ENCODE peak calls at places on chromosomes 2 and 18, in six cellular contexts. P is H1; T is BE2C; Z is fibroblast of lung; N is CD4-positive, alpha-beta T cell; H is WERI-Rb-1. K is an unnamed sample.

GRCh38 chr2:54909006-54909405 is 141.2 kb downstream of the RTN4 start:
- DNase-seq in P (no peak), T (no peak), H (no peak), N (no peak), Z (peak), K (no peak)

GRCh38 chr2:29238497-29238896 is 123.3 kb downstream of the CLIP4 start:
- DNase-seq in H (peak), T (peak), P (peak), N (no peak), Z (no peak), K (no peak)

GRCh38 chr2:1455466-1455865 is 42.2 kb downstream of the TPO start:
- DNase-seq in Z (no peak), H (peak), T (no peak), N (no peak), P (no peak), K (no peak)

GRCh38 chr2:240131296-240131695 is 4.8 kb downstream of the COPS9 start:
- DNase-seq in T (no peak), P (no peak), H (no peak), Z (no peak), N (no peak), K (no peak)

GRCh38 chr18:41096504-41096903 is 858.5 kb upstream of the PIK3C3 start:
- DNase-seq in P (no peak), Z (peak), N (no peak), T (peak), H (peak), K (no peak)

GRCh38 chr2:241198381-241199282 is 10.2 kb downstream of the ANO7 start:
- DNase-seq in P (no peak), Z (no peak), N (no peak), T (no peak), H (peak), K (peak)

GRCh38 chr2:153880926-153881325 is 9.2 kb downstream of the GALNT13 start:
- DNase-seq in H (no peak), Z (no peak), T (no peak), P (no peak), N (no peak), K (no peak)

GRCh38 chr2:96651793-96652192 is 9.2 kb downstream of the FER1L5 start:
- DNase-seq in T (no peak), Z (no peak), N (no peak), P (no peak), H (no peak), K (no peak)

GRCh38 chr18:9736942-9737813 is 29.1 kb downstream of the RAB31 start:
- DNase-seq in N (no peak), H (no peak), P (no peak), T (peak), Z (no peak), K (peak)

GRCh38 chr2:163407296-163407695 is 328.5 kb downstream of the FIGN start:
- DNase-seq in T (no peak), N (no peak), P (no peak), Z (peak), H (no peak), K (no peak)

GRCh38 chr2:99933894-99934650 is 208.3 kb downstream of the AFF3 start:
- DNase-seq in N (no peak), T (no peak), P (no peak), Z (no peak), H (no peak), K (no peak)

GRCh38 chr18:23587220-23587642 is 925 bp upstream of the NPC1 start:
- DNase-seq in H (no peak), N (no peak), Z (no peak), T (no peak), P (no peak), K (no peak)

GRCh38 chr2:186365406-186365805 is 120.7 kb upstream of the ZC3H15 start:
- DNase-seq in N (no peak), H (no peak), P (no peak), Z (no peak), T (no peak), K (no peak)

GRCh38 chr2:196066794-196067382 is 1.7 kb downstream of the DNAH7 start:
- DNase-seq in N (no peak), H (no peak), T (no peak), Z (peak), P (no peak), K (no peak)

GRCh38 chr2:139791330-139791729 is 1011.1 kb upstream of the NXPH2 start:
- DNase-seq in N (no peak), T (no peak), P (no peak), Z (no peak), H (no peak), K (no peak)

GRCh38 chr2:236706288-236706687 is 136.7 kb downstream of the ACKR3 start:
- DNase-seq in P (no peak), T (no peak), H (no peak), Z (no peak), N (no peak), K (no peak)

GRCh38 chr2:8682719-8683667 is 1.1 kb downstream of the ID2 start:
- DNase-seq in T (peak), Z (peak), N (peak), H (peak), P (no peak), K (peak)

GRCh38 chr2:31196622-31197021 is 20.7 kb downstream of the CAPN14 start:
- DNase-seq in H (no peak), P (peak), Z (no peak), N (no peak), T (no peak), K (no peak)

GRCh38 chr2:176089843-176090395 is 2.6 kb upstream of the HOXD13 start:
- DNase-seq in Z (no peak), P (peak), N (no peak), T (no peak), H (no peak), K (no peak)

GRCh38 chr2:51919395-51919794 is 887.5 kb upstream of the NRXN1 start:
- DNase-seq in N (no peak), P (no peak), T (no peak), H (no peak), Z (peak), K (no peak)

GRCh38 chr2:212930556-212930955 is 220.9 kb downstream of the IKZF2 start:
- DNase-seq in T (no peak), N (no peak), Z (no peak), P (no peak), H (no peak), K (no peak)

GRCh38 chr2:172011814-172012580 is 12.2 kb downstream of the METAP1D start:
- DNase-seq in T (no peak), Z (no peak), H (no peak), N (no peak), P (no peak), K (no peak)

GRCh38 chr18:48569915-48570264 is 31.1 kb downstream of the CTIF start:
- DNase-seq in T (no peak), Z (no peak), N (no peak), P (no peak), H (no peak), K (no peak)

GRCh38 chr2:149155181-149155580 is 116.7 kb downstream of the LYPD6B start:
- DNase-seq in N (no peak), P (no peak), H (no peak), Z (no peak), T (no peak), K (no peak)

GRCh38 chr2:72770879-72771461 is 54.9 kb downstream of the EXOC6B start:
- DNase-seq in N (no peak), P (no peak), Z (peak), H (peak), T (peak), K (peak)

GRCh38 chr2:8455236-8456148 is 226.4 kb upstream of the ID2 start:
- DNase-seq in P (no peak), T (no peak), Z (no peak), N (no peak), H (no peak), K (no peak)

GRCh38 chr2:88227446-88227845 is 57.3 kb downstream of the THNSL2 start:
- DNase-seq in H (no peak), Z (no peak), P (no peak), N (no peak), T (no peak), K (peak)

GRCh38 chr18:2330764-2331163 is 240.5 kb downstream of the METTL4 start:
- DNase-seq in H (no peak), Z (no peak), N (no peak), T (no peak), P (no peak), K (no peak)

GRCh38 chr2:109331081-109331480 is 202.1 kb downstream of the SH3RF3 start:
- DNase-seq in P (no peak), T (no peak), H (no peak), N (no peak), Z (peak), K (no peak)

GRCh38 chr2:109335586-109336266 is 206.7 kb downstream of the SH3RF3 start:
- DNase-seq in P (no peak), N (no peak), Z (peak), T (no peak), H (no peak), K (no peak)

GRCh38 chr2:109332880-109333279 is 203.9 kb downstream of the SH3RF3 start:
- DNase-seq in T (no peak), N (no peak), H (no peak), P (no peak), Z (no peak), K (no peak)

GRCh38 chr2:109331864-109332848 is 203.2 kb downstream of the SH3RF3 start:
- DNase-seq in P (no peak), H (no peak), Z (peak), N (no peak), T (peak), K (peak)

GRCh38 chr2:109333414-109334194 is 204.6 kb downstream of the SH3RF3 start:
- DNase-seq in Z (no peak), H (no peak), T (no peak), N (no peak), P (no peak), K (no peak)
- TF ChIP-seq CTCF in Z (peak), H (peak), T (no peak), N (no peak), P (no peak), K (no peak)

GRCh38 chr18:36412778-36413177 is 115.3 kb downstream of the FHOD3 start:
- DNase-seq in P (no peak), N (no peak), Z (no peak), H (peak), T (peak), K (no peak)
- TF ChIP-seq CTCF in P (peak), N (no peak), Z (peak), H (peak), T (peak), K (peak)

DNA sequence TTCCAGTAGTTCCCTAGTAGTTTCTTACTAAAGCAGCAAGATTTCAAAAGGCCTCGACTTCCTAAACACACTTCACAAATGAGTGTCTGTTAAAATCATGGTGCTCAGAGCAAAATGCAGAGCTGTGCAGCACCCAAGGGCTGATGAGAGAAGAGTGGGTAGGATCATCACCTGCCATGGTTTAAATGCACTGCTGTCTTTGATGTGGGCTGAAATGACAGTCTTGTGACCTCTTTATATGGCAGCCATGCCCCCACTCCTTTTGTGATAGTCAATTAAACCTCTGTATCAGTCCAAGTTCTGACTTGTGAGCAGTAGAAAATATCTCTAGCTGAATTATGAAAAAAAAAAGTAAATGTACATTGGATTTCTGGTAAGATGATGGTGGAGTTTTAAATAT is 107.1 kb downstream of the TFCP2L1 start:
- DNase-seq in N (no peak), Z (no peak), P (no peak), H (no peak), T (no peak), K (no peak)
- TF ChIP-seq CTCF in N (no peak), Z (no peak), P (no peak), H (no peak), T (no peak), K (no peak)

GRCh38 chr2:177671662-177672061 is 279.1 kb downstream of the AGPS start:
- DNase-seq in N (no peak), T (no peak), H (no peak), Z (no peak), P (no peak), K (no peak)

GRCh38 chr2:177675256-177676220 is 283.0 kb downstream of the AGPS start:
- DNase-seq in P (no peak), H (no peak), T (peak), N (no peak), Z (no peak), K (peak)

GRCh38 chr2:177670791-177671528 is 278.4 kb downstream of the AGPS start:
- DNase-seq in T (no peak), H (no peak), P (no peak), N (no peak), Z (no peak), K (no peak)

GRCh38 chr2:177676636-177677035 is 284.1 kb downstream of the AGPS start:
- DNase-seq in N (no peak), H (no peak), T (no peak), Z (no peak), P (no peak), K (no peak)

GRCh38 chr2:177673602-177674595 is 281.3 kb downstream of the AGPS start:
- DNase-seq in Z (no peak), T (no peak), H (peak), N (no peak), P (no peak), K (no peak)
- TF ChIP-seq CTCF in Z (peak), T (peak), H (peak), N (no peak), P (peak), K (no peak)

K was measured in nephron progenitor cell.